ENCODE peak calls at places on chromosomes 3 and 15, in seven cellular contexts. I, O, Q, T, P, B and W are unnamed samples.

GRCh38 chr15:70902105-70902504 is 9.5 kb downstream of the LRRC49 start:
- DNase-seq in I (no peak), O (no peak), Q (peak), T (no peak), P (no peak), B (no peak), W (no peak)

GRCh38 chr3:31962801-31963205 is 18.3 kb downstream of the OSBPL10 start:
- DNase-seq in I (no peak), O (no peak), Q (peak), T (no peak), P (no peak), B (no peak), W (no peak)

GRCh38 chr3:144462337-144462736 is 490.7 kb downstream of the DIPK2A start:
- DNase-seq in I (no peak), O (no peak), Q (no peak), T (no peak), P (no peak), B (no peak), W (no peak)

GRCh38 chr15:31740203-31740602 is 290.1 kb upstream of the CHRNA7 start:
- DNase-seq in I (no peak), O (no peak), Q (no peak), T (no peak), P (no peak), B (no peak), W (no peak)

GRCh38 chr15:100209204-100209603 is 132.6 kb downstream of the ADAMTS17 start:
- DNase-seq in I (no peak), O (no peak), Q (no peak), T (no peak), P (no peak), B (no peak), W (no peak)

GRCh38 chr3:78430741-78431140 is 1337.1 kb downstream of the ROBO1 start:
- DNase-seq in I (no peak), O (no peak), Q (peak), T (no peak), P (no peak), B (no peak), W (no peak)

GRCh38 chr15:44719293-44719999 is 8.1 kb downstream of the B2M start:
- DNase-seq in I (no peak), O (peak), Q (peak), T (peak), P (peak), B (no peak), W (no peak)

GRCh38 chr3:172211123-172211522 is 171.7 kb downstream of the FNDC3B start:
- DNase-seq in I (no peak), O (no peak), Q (no peak), T (no peak), P (no peak), B (no peak), W (no peak)